ENCODE peak calls at places on chromosome 15, in seven cellular contexts. A, F, G, T, U, M and Y are unnamed samples.

GRCh38 chr15:66254364-66255292 is 1.1 kb upstream of the MEGF11 start:
- DNase-seq in F (no peak), T (no peak), G (no peak), M (no peak), U (no peak), A (no peak), Y (no peak)

GRCh38 chr15:34154725-34155204 is 52.9 kb downstream of the PGBD4 start:
- DNase-seq in G (no peak), T (no peak), U (no peak), F (peak), M (no peak), A (no peak), Y (no peak)

GRCh38 chr15:52790941-52791751 is 1.0 kb upstream of the ONECUT1 start:
- DNase-seq in A (no peak), T (no peak), M (no peak), F (no peak), G (peak), U (no peak), Y (no peak)

GRCh38 chr15:48654799-48655198 is 9.3 kb upstream of the FBN1 start:
- DNase-seq in U (no peak), A (no peak), F (no peak), T (no peak), M (no peak), G (no peak), Y (no peak)

GRCh38 chr15:96053039-96054021 is 277.2 kb upstream of the NR2F2 start:
- DNase-seq in F (peak), U (peak), G (peak), M (no peak), A (peak), T (no peak), Y (peak)

GRCh38 chr15:28094732-28095521 is 4.2 kb downstream of the OCA2 start:
- DNase-seq in A (no peak), M (no peak), T (no peak), G (peak), F (no peak), U (no peak), Y (peak)

GRCh38 chr15:25741253-25741575 is 121.9 kb downstream of the ATP10A start:
- DNase-seq in G (no peak), A (no peak), T (no peak), U (no peak), F (no peak), M (no peak), Y (no peak)

GRCh38 chr15:37028609-37029287 is 71.6 kb downstream of the MEIS2 start:
- DNase-seq in A (no peak), T (no peak), F (no peak), U (no peak), M (no peak), G (no peak), Y (no peak)

GRCh38 chr15:99476413-99477222 is 89.2 kb upstream of the MEF2A start:
- DNase-seq in T (no peak), F (no peak), G (peak), U (no peak), M (no peak), A (peak), Y (peak)

GRCh38 chr15:48002772-48003171 is 118.0 kb upstream of the SLC24A5 start:
- DNase-seq in A (no peak), G (no peak), T (no peak), F (no peak), M (no peak), U (no peak), Y (no peak)

GRCh38 chr15:27271258-27271657 is 300.3 kb downstream of the GABRG3 start:
- DNase-seq in M (no peak), U (no peak), F (no peak), A (no peak), T (no peak), G (no peak), Y (no peak)

GRCh38 chr15:71790081-71790480 is 20.3 kb upstream of the NR2E3 start:
- DNase-seq in M (no peak), G (no peak), U (no peak), A (no peak), F (no peak), T (no peak), Y (peak)
- TF ChIP-seq JUND in M (no peak), G (no peak), U (no peak), A (no peak), F (peak), T (no peak), Y (no peak)

GRCh38 chr15:30041868-30042267 is 40.9 kb upstream of the GOLGA8J start:
- DNase-seq in M (no peak), T (no peak), U (no peak), G (no peak), A (no peak), F (no peak), Y (no peak)

GRCh38 chr15:30044377-30044776 is 38.4 kb upstream of the GOLGA8J start:
- DNase-seq in G (no peak), U (no peak), M (no peak), T (no peak), A (no peak), F (no peak), Y (no peak)

GRCh38 chr15:30042556-30042955 is 40.2 kb upstream of the GOLGA8J start:
- DNase-seq in G (no peak), M (no peak), U (no peak), F (no peak), T (no peak), A (no peak), Y (no peak)

GRCh38 chr15:30046414-30046813 is 36.3 kb upstream of the GOLGA8J start:
- DNase-seq in M (no peak), A (no peak), T (no peak), G (peak), U (no peak), F (no peak), Y (no peak)

GRCh38 chr15:30043211-30043655 is 39.5 kb upstream of the GOLGA8J start:
- DNase-seq in F (no peak), M (no peak), U (no peak), G (peak), A (no peak), T (no peak), Y (peak)
- TF ChIP-seq JUND in F (no peak), M (no peak), U (no peak), G (no peak), A (no peak), T (no peak), Y (no peak)

GRCh38 chr15:64111679-64112050 is 15.9 kb downstream of the SNX1 start:
- DNase-seq in A (peak), U (no peak), M (no peak), G (no peak), F (no peak), T (no peak), Y (no peak)

GRCh38 chr15:64105113-64105704 is 9.4 kb downstream of the SNX1 start:
- DNase-seq in U (peak), A (no peak), F (no peak), G (no peak), M (no peak), T (no peak), Y (no peak)

GRCh38 chr15:64110945-64111678 is 15.3 kb downstream of the SNX1 start:
- DNase-seq in M (no peak), A (no peak), G (no peak), U (no peak), F (no peak), T (no peak), Y (no peak)

GRCh38 chr15:64102497-64102896 is 6.7 kb downstream of the SNX1 start:
- DNase-seq in T (no peak), A (no peak), G (no peak), F (no peak), M (no peak), U (no peak), Y (no peak)

GRCh38 chr15:64107337-64107736 is 11.6 kb downstream of the SNX1 start:
- DNase-seq in G (no peak), F (no peak), M (no peak), T (no peak), A (no peak), U (no peak), Y (no peak)
- TF ChIP-seq JUND in G (no peak), F (no peak), M (no peak), T (no peak), A (no peak), U (no peak), Y (no peak)

GRCh38 chr15:39304201-39304841 is 276.6 kb upstream of the THBS1 start:
- DNase-seq in A (no peak), G (no peak), U (no peak), T (no peak), F (no peak), M (no peak), Y (no peak)

GRCh38 chr15:39299506-39300267 is 281.2 kb upstream of the THBS1 start:
- DNase-seq in M (no peak), G (no peak), A (no peak), U (no peak), F (no peak), T (no peak), Y (no peak)

GRCh38 chr15:39300451-39301153 is 280.3 kb upstream of the THBS1 start:
- DNase-seq in F (no peak), M (no peak), U (no peak), A (no peak), T (no peak), G (no peak), Y (peak)

GRCh38 chr15:39302936-39303335 is 277.9 kb upstream of the THBS1 start:
- DNase-seq in U (no peak), A (no peak), M (no peak), T (no peak), F (no peak), G (no peak), Y (no peak)

GRCh38 chr15:39301589-39301999 is 279.3 kb upstream of the THBS1 start:
- DNase-seq in F (no peak), A (no peak), T (no peak), M (no peak), U (no peak), G (no peak), Y (no peak)
- TF ChIP-seq JUND in F (no peak), A (no peak), T (no peak), M (no peak), U (no peak), G (no peak), Y (no peak)

DNA sequence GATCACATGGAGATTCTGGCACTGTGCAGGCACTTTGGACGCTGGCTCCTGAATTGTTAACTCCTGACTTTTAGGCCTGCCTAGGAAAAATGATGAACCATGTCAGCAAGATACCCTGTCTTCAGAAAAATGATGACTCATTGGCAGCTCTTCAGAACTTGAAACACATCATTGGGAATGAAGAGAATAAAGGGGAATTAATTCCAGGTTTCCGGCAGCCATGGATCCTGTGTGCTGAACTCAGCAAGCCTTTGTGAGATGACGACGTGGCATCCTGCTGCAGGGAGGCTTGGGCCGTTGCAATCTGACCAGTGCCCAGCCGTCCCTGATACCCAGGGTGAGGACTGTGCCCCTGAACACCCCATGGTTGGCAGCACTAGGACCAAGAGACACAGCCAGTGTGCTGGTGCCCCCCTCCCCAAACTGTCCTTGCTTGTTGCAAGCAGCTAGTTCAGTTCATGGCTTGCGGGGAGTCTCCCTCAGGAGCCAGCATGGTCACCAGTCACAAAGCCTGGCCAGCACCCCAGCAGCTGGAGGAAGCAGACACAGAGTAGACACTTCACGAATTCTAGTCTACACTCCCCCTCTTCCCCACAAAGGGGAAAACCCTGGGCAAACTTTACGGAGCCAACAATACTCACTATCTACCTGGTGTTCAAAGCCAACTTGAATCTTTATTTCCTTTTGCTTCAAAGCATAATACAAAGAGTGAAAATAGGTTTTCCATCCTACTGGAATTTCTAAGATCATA is 7.8 kb upstream of the LIPC start:
- DNase-seq in M (no peak), A (no peak), G (no peak), F (no peak), U (no peak), T (no peak), Y (no peak)
- TF ChIP-seq JUND in M (no peak), A (no peak), G (no peak), F (no peak), U (no peak), T (no peak), Y (no peak)

GRCh38 chr15:75697523-75698398 is 14.9 kb downstream of the CSPG4 start:
- DNase-seq in G (no peak), F (no peak), T (no peak), U (no peak), M (no peak), A (no peak), Y (no peak)

GRCh38 chr15:75695206-75695605 is 17.4 kb downstream of the CSPG4 start:
- DNase-seq in M (no peak), T (no peak), U (no peak), F (no peak), G (no peak), A (no peak), Y (no peak)

GRCh38 chr15:75695634-75696302 is 16.9 kb downstream of the CSPG4 start:
- DNase-seq in G (no peak), U (no peak), F (no peak), T (no peak), M (no peak), A (no peak), Y (no peak)

GRCh38 chr15:75696854-75697259 is 15.8 kb downstream of the CSPG4 start:
- DNase-seq in A (no peak), M (no peak), U (no peak), G (peak), T (no peak), F (no peak), Y (no peak)

GRCh38 chr15:75696303-75696657 is 16.4 kb downstream of the CSPG4 start:
- DNase-seq in T (no peak), U (no peak), M (no peak), A (no peak), F (no peak), G (no peak), Y (no peak)
- TF ChIP-seq JUND in T (no peak), U (no peak), M (no peak), A (no peak), F (no peak), G (no peak), Y (no peak)

GRCh38 chr15:94592495-94592894 is 361.1 kb downstream of the MCTP2 start:
- DNase-seq in F (no peak), T (no peak), M (no peak), U (no peak), G (no peak), A (no peak), Y (no peak)

GRCh38 chr15:94600496-94600895 is 369.1 kb downstream of the MCTP2 start:
- DNase-seq in M (no peak), A (no peak), T (no peak), U (no peak), G (no peak), F (no peak), Y (no peak)

DNA sequence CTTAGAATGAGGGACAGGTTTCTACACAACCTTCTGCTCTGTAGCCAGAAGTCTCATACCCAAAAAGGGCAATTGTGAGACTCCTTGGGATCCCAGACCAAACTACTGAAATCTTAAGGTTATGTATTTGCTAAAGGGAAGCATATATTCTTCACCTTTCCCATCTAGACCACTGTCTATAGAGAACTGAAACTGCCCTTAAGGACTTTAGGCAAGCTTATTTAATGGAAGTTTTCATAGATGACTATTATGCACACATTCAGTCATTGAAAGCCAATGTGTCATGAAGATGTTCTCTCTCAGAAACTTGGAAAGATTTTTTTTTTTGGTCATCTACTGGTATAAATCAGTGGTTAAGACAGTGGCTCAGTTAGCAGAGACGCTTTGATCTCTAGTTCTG is 365.3 kb downstream of the MCTP2 start:
- DNase-seq in F (no peak), T (no peak), U (no peak), A (no peak), G (no peak), M (no peak), Y (no peak)
- TF ChIP-seq JUND in F (no peak), T (no peak), U (no peak), A (no peak), G (no peak), M (no peak), Y (no peak)

DNA sequence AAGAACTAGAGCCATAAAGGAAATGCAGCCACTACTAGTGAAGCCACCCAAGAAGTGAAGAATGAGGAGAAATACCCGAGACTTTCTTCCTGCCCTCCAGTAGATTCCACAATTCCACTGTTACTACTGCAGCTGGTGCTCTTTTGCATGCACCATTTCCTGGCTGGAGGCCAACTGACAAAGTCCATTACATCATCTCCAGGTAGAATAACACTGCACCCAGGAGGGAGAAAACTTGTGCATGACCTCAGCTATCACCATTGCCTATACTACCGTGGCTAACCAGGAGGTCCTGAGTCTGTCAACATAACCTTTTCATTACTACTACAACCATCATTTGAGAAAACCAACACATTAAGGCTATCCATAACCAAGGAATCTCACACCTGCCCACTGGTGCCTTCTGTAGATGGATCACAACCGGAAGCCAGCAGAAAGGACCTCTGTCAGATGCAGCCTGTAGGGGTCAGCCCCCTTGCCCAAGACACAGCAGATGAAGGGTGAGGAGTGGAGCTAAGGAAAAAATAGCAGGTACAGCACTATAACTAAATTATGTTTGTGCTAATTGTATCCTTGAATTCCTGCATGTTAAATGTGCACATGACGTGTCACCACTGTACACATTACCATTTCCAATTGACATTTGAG is 200.8 kb upstream of the C2CD4B start:
- DNase-seq in T (no peak), U (no peak), F (no peak), A (peak), M (no peak), G (no peak), Y (peak)
- TF ChIP-seq JUND in T (no peak), U (no peak), F (no peak), A (no peak), M (no peak), G (no peak), Y (no peak)

GRCh38 chr15:78007211-78007956 is 70.1 kb downstream of the TBC1D2B start:
- DNase-seq in G (no peak), U (no peak), F (no peak), A (no peak), M (no peak), T (no peak), Y (no peak)
- TF ChIP-seq JUND in G (no peak), U (no peak), F (no peak), A (no peak), M (no peak), T (no peak), Y (no peak)

GRCh38 chr15:87871738-87872315 is 384.7 kb downstream of the NTRK3 start:
- DNase-seq in A (no peak), G (no peak), T (no peak), F (no peak), M (no peak), U (no peak), Y (no peak)

GRCh38 chr15:87873501-87873900 is 383.0 kb downstream of the NTRK3 start:
- DNase-seq in G (no peak), U (no peak), F (no peak), T (no peak), A (no peak), M (no peak), Y (no peak)

GRCh38 chr15:87878161-87878560 is 378.4 kb downstream of the NTRK3 start:
- DNase-seq in A (no peak), T (no peak), U (no peak), M (no peak), F (no peak), G (peak), Y (no peak)

GRCh38 chr15:87877114-87877810 is 379.3 kb downstream of the NTRK3 start:
- DNase-seq in T (no peak), G (peak), F (no peak), A (no peak), U (peak), M (no peak), Y (no peak)

GRCh38 chr15:87874896-87875661 is 381.5 kb downstream of the NTRK3 start:
- DNase-seq in G (peak), F (no peak), M (no peak), T (no peak), U (no peak), A (no peak), Y (no peak)
- TF ChIP-seq JUND in G (no peak), F (no peak), M (no peak), T (no peak), U (no peak), A (no peak), Y (no peak)